ENCODE peak calls at places on chromosome 20, in seven cellular contexts. A is Right ventricle myocardium superior; M is stimulated activated CD8-positive, alpha-beta memory T cell treated with anti-CD3 and anti-CD28 coated beads, Interleukin-2, amount 100 ng/mL, for 1 hour; Y is WTC11; J is posterior vena cava; W is left cardiac atrium; Z is nephron progenitor cell. S is an unnamed sample.

GRCh38 chr20:13017883-13018535 is 9.2 kb downstream of the SPTLC3 start:
- DNase-seq in W (no peak), J (no peak), Z (no peak), Y (no peak), A (no peak), M (no peak), S (no peak)

GRCh38 chr20:50734730-50735679 is 3.6 kb downstream of the PARD6B start:
- DNase-seq in Z (no peak), W (no peak), J (no peak), A (no peak), M (no peak), Y (no peak), S (no peak)

GRCh38 chr20:8853805-8854338 is 215.0 kb upstream of the PLCB4 start:
- DNase-seq in J (no peak), W (no peak), Z (peak), M (no peak), A (no peak), Y (no peak), S (no peak)

GRCh38 chr20:32007787-32008616 is 2.2 kb upstream of the CCM2L start:
- DNase-seq in J (peak), Z (no peak), Y (peak), M (no peak), W (peak), A (peak), S (no peak)

GRCh38 chr20:15446373-15446772 is 1109.0 kb upstream of the FLRT3 start:
- DNase-seq in J (no peak), Z (peak), Y (no peak), W (peak), M (no peak), A (peak), S (no peak)

GRCh38 chr20:10924628-10925266 is 250.9 kb upstream of the JAG1 start:
- DNase-seq in J (no peak), A (no peak), W (no peak), M (no peak), Z (no peak), Y (no peak), S (no peak)

GRCh38 chr20:33009214-33010132 is 2.0 kb downstream of the BPIFB2 start:
- DNase-seq in Z (peak), J (peak), A (no peak), M (no peak), Y (no peak), W (no peak), S (no peak)

GRCh38 chr20:34525709-34526416 is 9.6 kb downstream of the DYNLRB1 start:
- DNase-seq in M (no peak), Y (no peak), W (peak), J (peak), Z (no peak), A (peak), S (no peak)

GRCh38 chr20:46402236-46402886 is 4.1 kb downstream of the ELMO2 start:
- DNase-seq in Y (no peak), M (no peak), A (no peak), J (no peak), Z (no peak), W (no peak), S (no peak)

GRCh38 chr20:48765359-48765758 is 62.4 kb downstream of the PREX1 start:
- DNase-seq in J (no peak), W (no peak), A (no peak), Z (no peak), M (no peak), Y (no peak), S (no peak)

GRCh38 chr20:667351-668034 is 8.1 kb downstream of the SCRT2 start:
- DNase-seq in Z (peak), A (peak), J (peak), M (peak), Y (peak), W (peak), S (no peak)

GRCh38 chr20:23049933-23050838 is 714 bp upstream of the THBD start:
- DNase-seq in J (peak), W (peak), Y (peak), Z (peak), M (no peak), A (peak), S (no peak)

GRCh38 chr20:20837574-20838021 is 125.2 kb upstream of the RALGAPA2 start:
- DNase-seq in W (peak), M (no peak), A (peak), Z (peak), Y (peak), J (no peak), S (no peak)

GRCh38 chr20:43748274-43748673 is 21.5 kb upstream of the GTSF1L start:
- DNase-seq in W (no peak), Z (no peak), A (no peak), Y (no peak), J (no peak), M (no peak), S (no peak)

GRCh38 chr20:53556267-53556897 is 37.3 kb downstream of the ZNF217 start:
- DNase-seq in W (no peak), J (no peak), A (no peak), Y (no peak), Z (no peak), M (no peak), S (no peak)

GRCh38 chr20:15359056-15359455 is 1021.6 kb upstream of the FLRT3 start:
- DNase-seq in J (no peak), Z (no peak), W (no peak), Y (no peak), A (no peak), M (no peak), S (no peak)

GRCh38 chr20:57513199-57513598 is 11.7 kb downstream of the CTCFL start:
- DNase-seq in J (no peak), M (no peak), W (no peak), Z (no peak), A (no peak), Y (no peak), S (no peak)

GRCh38 chr20:56202493-56203077 is 45.9 kb upstream of the MC3R start:
- DNase-seq in J (no peak), A (no peak), W (no peak), M (no peak), Y (no peak), Z (no peak), S (no peak)

GRCh38 chr20:24700166-24700860 is 230.9 kb downstream of the SYNDIG1 start:
- DNase-seq in W (no peak), M (no peak), A (no peak), Z (no peak), Y (no peak), J (no peak), S (no peak)

GRCh38 chr20:59013959-59014608 is 5.1 kb upstream of the TUBB1 start:
- DNase-seq in W (no peak), M (no peak), A (no peak), Z (no peak), Y (no peak), J (peak), S (no peak)

GRCh38 chr20:17761612-17762011 is 61.8 kb downstream of the BANF2 start:
- DNase-seq in M (no peak), A (no peak), J (no peak), Y (no peak), Z (no peak), W (no peak), S (no peak)

GRCh38 chr20:881051-881820 is 34.9 kb downstream of the ANGPT4 start:
- DNase-seq in W (no peak), J (peak), Y (no peak), M (no peak), A (no peak), Z (no peak), S (no peak)

GRCh38 chr20:9989066-9989724 is 45.6 kb upstream of the ANKEF1 start:
- DNase-seq in J (no peak), Z (no peak), Y (no peak), A (no peak), W (no peak), M (no peak), S (no peak)

GRCh38 chr20:5797843-5798462 is 47.8 kb downstream of the SHLD1 start:
- DNase-seq in W (no peak), Z (no peak), Y (no peak), J (no peak), M (no peak), A (peak), S (no peak)

GRCh38 chr20:38804682-38805501 is 605 bp upstream of the PPP1R16B start:
- DNase-seq in A (no peak), Y (peak), Z (no peak), W (no peak), J (no peak), M (peak), S (no peak)